ENCODE peak calls at places on chromosomes 6 and 20, in nine cellular contexts. A, J, E, Y, P, W, O, D and H are unnamed samples.

GRCh38 chr20:17556842-17557674 is 12.8 kb upstream of the DSTN start:
- DNase-seq in Y (no peak), A (no peak), E (no peak), W (no peak), D (no peak), P (no peak), J (no peak), O (no peak), H (no peak)

GRCh38 chr6:134447883-134448387 is 130.0 kb upstream of the SGK1 start:
- DNase-seq in W (peak), P (peak), D (no peak), Y (no peak), A (no peak), J (no peak), E (no peak), O (peak), H (no peak)

GRCh38 chr6:20038385-20038784 is 173.9 kb downstream of the MBOAT1 start:
- DNase-seq in J (no peak), A (no peak), P (peak), W (no peak), O (no peak), E (no peak), Y (no peak), D (peak), H (no peak)

GRCh38 chr6:37624606-37625574 is 72.8 kb downstream of the MDGA1 start:
- DNase-seq in J (no peak), Y (no peak), W (no peak), O (no peak), E (no peak), D (no peak), A (no peak), P (no peak), H (no peak)

GRCh38 chr20:63536997-63537524 is at the start of gene PTK6:
- DNase-seq in D (no peak), E (no peak), Y (no peak), O (no peak), J (no peak), A (no peak), W (no peak), P (peak), H (no peak)

GRCh38 chr6:41098366-41098765 is 25.6 kb downstream of the NFYA start:
- DNase-seq in Y (no peak), P (no peak), W (no peak), J (no peak), E (no peak), O (no peak), D (no peak), A (no peak), H (no peak)

GRCh38 chr6:137044366-137045220 is at the start of gene IL20RA:
- DNase-seq in E (peak), J (no peak), P (no peak), O (no peak), D (no peak), A (no peak), Y (peak), W (no peak), H (peak)

GRCh38 chr20:17841751-17842191 is 126.8 kb downstream of the SNX5 start:
- DNase-seq in P (no peak), Y (no peak), E (no peak), J (no peak), A (no peak), D (no peak), O (peak), W (no peak), H (no peak)